ENCODE peak calls at places on chromosome 10, in five cellular contexts. D, K, S, Q and U are unnamed samples.

GRCh38 chr10:23158370-23158769 is 33.7 kb upstream of the PTF1A start:
- DNase-seq in D (peak), K (no peak), S (peak), Q (peak), U (no peak)

GRCh38 chr10:87818505-87819273 is 663 bp upstream of the ATAD1 start:
- DNase-seq in D (peak), K (peak), S (peak), Q (peak), U (peak)

GRCh38 chr10:50853557-50853956 is 31.9 kb downstream of the A1CF start:
- DNase-seq in D (no peak), K (no peak), S (no peak), Q (no peak), U (no peak)

GRCh38 chr10:19245889-19246841 is 197.6 kb downstream of the MALRD1 start:
- DNase-seq in D (no peak), K (no peak), S (peak), Q (no peak), U (no peak)

GRCh38 chr10:123429631-123430257 is 236.4 kb upstream of the GPR26 start:
- DNase-seq in D (peak), K (no peak), S (no peak), Q (peak), U (no peak)

GRCh38 chr10:33032354-33033254 is 74.6 kb upstream of the ITGB1 start:
- DNase-seq in D (peak), K (no peak), S (peak), Q (peak), U (no peak)

GRCh38 chr10:132856869-132857524 is 71.0 kb upstream of the NKX6-2 start:
- DNase-seq in D (no peak), K (no peak), S (no peak), Q (no peak), U (peak)

GRCh38 chr10:78407009-78407711 is 373.5 kb downstream of the RPS24 start:
- DNase-seq in D (peak), K (peak), S (peak), Q (no peak), U (peak)

GRCh38 chr10:106997721-106998120 is 166.8 kb downstream of the SORCS1 start:
- DNase-seq in D (no peak), K (no peak), S (no peak), Q (no peak), U (no peak)

GRCh38 chr10:93874309-93875031 is 19.3 kb upstream of the SLC35G1 start:
- DNase-seq in D (no peak), K (no peak), S (no peak), Q (peak), U (no peak)

GRCh38 chr10:115829501-115830215 is 443.3 kb downstream of the GFRA1 start:
- DNase-seq in D (peak), K (no peak), S (peak), Q (peak), U (no peak)

GRCh38 chr10:132447446-132448247 is 50.6 kb downstream of the PWWP2B start:
- DNase-seq in D (peak), K (peak), S (peak), Q (no peak), U (peak)

GRCh38 chr10:101050206-101051069 is 11.4 kb upstream of the KAZALD1 start:
- DNase-seq in D (no peak), K (peak), S (no peak), Q (peak), U (peak)

GRCh38 chr10:91953600-91954140 is 30.1 kb downstream of the BTAF1 start:
- DNase-seq in D (peak), K (no peak), S (no peak), Q (no peak), U (no peak)

GRCh38 chr10:119737827-119738226 is 12.0 kb downstream of the INPP5F start:
- DNase-seq in D (peak), K (no peak), S (peak), Q (peak), U (no peak)

GRCh38 chr10:96257944-96258343 is 13.4 kb downstream of the BLNK start:
- DNase-seq in D (no peak), K (no peak), S (no peak), Q (no peak), U (no peak)

GRCh38 chr10:114714281-114714741 is 56.2 kb upstream of the ABLIM1 start:
- DNase-seq in D (peak), K (no peak), S (peak), Q (peak), U (no peak)

GRCh38 chr10:67306588-67307205 is 380.9 kb downstream of the LRRTM3 start:
- DNase-seq in D (peak), K (no peak), S (peak), Q (peak), U (no peak)

GRCh38 chr10:43823237-43823605 is 174.5 kb upstream of the ZNF32 start:
- DNase-seq in D (no peak), K (no peak), S (no peak), Q (peak), U (no peak)

GRCh38 chr10:79111846-79112614 is 43.3 kb downstream of the ZMIZ1 start:
- DNase-seq in D (no peak), K (no peak), S (no peak), Q (no peak), U (no peak)

GRCh38 chr10:98466916-98467505 is 20.3 kb upstream of the HPS1 start:
- DNase-seq in D (no peak), K (no peak), S (no peak), Q (no peak), U (no peak)

GRCh38 chr10:5919568-5919967 is 29.5 kb downstream of the FBH1 start:
- DNase-seq in D (no peak), K (no peak), S (no peak), Q (no peak), U (no peak)

GRCh38 chr10:93383562-93383981 is 98.6 kb downstream of the MYOF start:
- DNase-seq in D (peak), K (no peak), S (peak), Q (peak), U (no peak)

GRCh38 chr10:29804025-29804852 is 169.5 kb upstream of the SVIL start:
- DNase-seq in D (peak), K (no peak), S (peak), Q (peak), U (peak)

GRCh38 chr10:95789928-95790327 is 34.0 kb downstream of the ENTPD1 start:
- DNase-seq in D (no peak), K (no peak), S (no peak), Q (peak), U (no peak)

GRCh38 chr10:11231285-11231684 is 213.6 kb downstream of the CELF2 start:
- DNase-seq in D (no peak), K (no peak), S (no peak), Q (no peak), U (no peak)

GRCh38 chr10:111116762-111117445 is 40.1 kb downstream of the ADRA2A start:
- DNase-seq in D (no peak), K (no peak), S (no peak), Q (no peak), U (no peak)

GRCh38 chr10:118002581-118002980 is 44.2 kb downstream of the RAB11FIP2 start:
- DNase-seq in D (peak), K (no peak), S (peak), Q (peak), U (no peak)

GRCh38 chr10:61139230-61139928 is 195.4 kb upstream of the RHOBTB1 start:
- DNase-seq in D (no peak), K (no peak), S (no peak), Q (peak), U (no peak)

GRCh38 chr10:129531195-129531968 is 64.3 kb downstream of the MGMT start:
- DNase-seq in D (peak), K (no peak), S (peak), Q (peak), U (no peak)

GRCh38 chr10:99621454-99622246 is 1.4 kb upstream of the SLC25A28 start:
- DNase-seq in D (peak), K (no peak), S (no peak), Q (peak), U (no peak)

GRCh38 chr10:21170216-21170615 is 273.1 kb upstream of the NEBL start:
- DNase-seq in D (no peak), K (no peak), S (no peak), Q (no peak), U (no peak)

GRCh38 chr10:78944658-78945333 is 124.0 kb upstream of the ZMIZ1 start:
- DNase-seq in D (peak), K (no peak), S (peak), Q (peak), U (peak)

GRCh38 chr10:30199376-30200018 is 140.1 kb upstream of the JCAD start:
- DNase-seq in D (no peak), K (no peak), S (no peak), Q (no peak), U (no peak)

GRCh38 chr10:96283351-96283750 is 12.0 kb upstream of the BLNK start:
- DNase-seq in D (no peak), K (no peak), S (no peak), Q (no peak), U (no peak)

GRCh38 chr10:6204063-6204340 is 1.3 kb downstream of the PFKFB3 start:
- DNase-seq in D (peak), K (peak), S (no peak), Q (peak), U (no peak)

GRCh38 chr10:100827819-100828743 is 82.7 kb downstream of the PAX2 start:
- DNase-seq in D (no peak), K (no peak), S (no peak), Q (peak), U (no peak)

GRCh38 chr10:75404023-75404334 is 2.4 kb upstream of the ZNF503 start:
- DNase-seq in D (peak), K (no peak), S (no peak), Q (no peak), U (no peak)

GRCh38 chr10:75400769-75401568 is 595 bp downstream of the ZNF503 start:
- DNase-seq in D (peak), K (no peak), S (peak), Q (peak), U (peak)

GRCh38 chr10:75401569-75402485 is at the start of gene ZNF503:
- DNase-seq in D (peak), K (no peak), S (peak), Q (peak), U (peak)

GRCh38 chr10:75403144-75404022 is 1.8 kb upstream of the ZNF503 start:
- DNase-seq in D (peak), K (no peak), S (no peak), Q (peak), U (peak)

GRCh38 chr10:75402486-75403143 is 1.1 kb upstream of the ZNF503 start:
- DNase-seq in D (no peak), K (no peak), S (no peak), Q (peak), U (peak)
- H3K27ac ChIP-seq in D (peak), K (no peak), S (peak), Q (peak), U (peak)

GRCh38 chr10:127977368-127978009 is 70.6 kb downstream of the PTPRE start:
- DNase-seq in D (no peak), K (no peak), S (peak), Q (peak), U (peak)

GRCh38 chr10:127978481-127978880 is 71.6 kb downstream of the PTPRE start:
- DNase-seq in D (no peak), K (no peak), S (no peak), Q (no peak), U (no peak)

GRCh38 chr10:127980898-127981297 is 74.0 kb downstream of the PTPRE start:
- DNase-seq in D (no peak), K (no peak), S (no peak), Q (no peak), U (no peak)

GRCh38 chr10:127979566-127979965 is 72.7 kb downstream of the PTPRE start:
- DNase-seq in D (no peak), K (no peak), S (no peak), Q (no peak), U (no peak)

DNA sequence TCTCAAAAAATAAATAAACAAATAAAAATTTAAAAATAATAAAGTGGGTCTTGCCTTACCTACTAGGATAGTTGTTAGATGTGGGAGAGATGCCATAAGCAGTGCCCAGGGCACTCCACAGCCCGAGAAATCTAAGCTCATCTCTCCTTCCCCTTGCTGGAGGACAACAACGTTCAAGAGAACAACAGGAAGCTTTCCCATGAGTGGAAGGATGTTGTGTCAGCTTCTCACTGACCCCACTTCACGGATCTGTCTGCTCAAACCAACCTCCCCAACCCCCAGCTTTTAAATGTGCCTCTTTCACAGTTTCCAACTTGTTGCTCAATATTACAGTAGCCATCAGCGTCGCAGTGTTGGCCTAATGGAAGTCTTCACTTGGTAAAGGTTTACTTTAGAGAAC is 72.1 kb downstream of the PTPRE start:
- DNase-seq in D (no peak), K (no peak), S (no peak), Q (no peak), U (no peak)
- H3K27ac ChIP-seq in D (no peak), K (no peak), S (no peak), Q (no peak), U (no peak)

GRCh38 chr10:70462349-70462984 is 16.1 kb upstream of the PALD1 start:
- DNase-seq in D (no peak), K (no peak), S (no peak), Q (peak), U (peak)
- H3K27ac ChIP-seq in D (no peak), K (no peak), S (no peak), Q (no peak), U (no peak)

DNA sequence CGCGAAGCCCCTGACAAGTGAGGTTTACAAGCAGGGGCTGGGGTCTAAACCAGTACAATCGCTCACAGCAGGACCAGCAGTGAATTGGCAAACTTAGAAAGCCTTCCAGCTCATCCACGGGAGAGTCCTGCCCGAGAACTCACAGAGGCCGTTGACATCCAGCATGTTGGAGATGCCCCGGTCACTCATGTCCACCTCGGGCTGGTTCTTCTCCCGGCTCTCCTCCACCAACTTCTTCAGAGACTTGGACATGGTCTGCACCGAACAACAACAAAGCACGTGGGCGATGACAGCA is 447 bp downstream of the RSU1 start:
- DNase-seq in D (no peak), K (no peak), S (peak), Q (peak), U (no peak)
- H3K27ac ChIP-seq in D (no peak), K (peak), S (peak), Q (peak), U (peak)

GRCh38 chr10:89479255-89479654 is 56.1 kb downstream of the SLC16A12 start:
- DNase-seq in D (no peak), K (no peak), S (peak), Q (peak), U (no peak)
- H3K27ac ChIP-seq in D (no peak), K (no peak), S (no peak), Q (peak), U (peak)

DNA sequence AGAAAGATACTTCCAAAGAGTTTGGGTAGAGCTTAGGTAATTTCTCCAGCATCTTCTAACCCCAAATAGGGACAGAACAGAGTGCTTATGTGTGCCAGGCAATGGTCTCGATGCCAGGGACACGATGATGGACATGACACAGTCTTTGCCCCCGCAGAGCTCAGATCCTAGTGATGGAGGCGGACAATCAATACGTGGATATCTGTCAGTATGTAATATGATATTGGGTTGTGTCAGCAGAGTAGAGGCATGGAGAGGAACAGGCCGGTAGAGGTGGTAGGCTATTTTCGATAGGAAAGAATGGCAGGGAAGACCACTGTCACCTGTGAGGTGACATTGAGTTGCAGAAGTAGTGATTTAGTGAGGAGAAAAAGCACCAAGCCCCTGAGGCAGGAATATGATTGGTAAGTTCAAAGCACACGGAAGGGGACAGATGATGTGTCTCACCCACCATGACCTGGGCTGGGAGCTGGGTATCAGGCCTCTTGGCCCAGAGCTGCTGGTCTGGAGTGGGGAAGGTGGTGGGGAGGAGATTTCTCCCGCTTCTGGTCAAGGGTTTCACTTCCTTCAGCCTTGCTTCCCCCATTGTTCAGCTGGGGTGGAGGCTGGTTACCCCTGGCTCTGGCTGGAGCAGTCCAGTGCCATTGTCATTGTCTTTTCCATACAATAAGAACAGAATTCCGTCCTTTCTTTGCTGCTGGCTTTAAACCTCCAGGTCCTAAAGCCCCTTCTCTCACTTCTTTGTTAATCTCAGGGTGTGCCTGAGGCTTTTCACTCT is 36.0 kb upstream of the SRGN start:
- DNase-seq in D (no peak), K (no peak), S (no peak), Q (no peak), U (no peak)
- H3K27ac ChIP-seq in D (no peak), K (no peak), S (no peak), Q (no peak), U (no peak)

GRCh38 chr10:97434055-97434454 is 8.1 kb downstream of the PGAM1 start:
- DNase-seq in D (no peak), K (no peak), S (no peak), Q (no peak), U (no peak)
- H3K27ac ChIP-seq in D (no peak), K (no peak), S (no peak), Q (peak), U (no peak)